ENCODE peak calls at places on chromosome 19, in nine cellular contexts. Q is fibroblast of mammary gland; J is H54; X is HT-29; Z is stimulated activated CD4-positive, alpha-beta T cell treated with anti-CD3 and anti-CD28 coated beads, TNF-alpha, amount 100 ng/mL, for 1 hour; V is fibroblast of lung; H is cardiac muscle cell; R is T follicular helper cell; S is transverse colon. T is an unnamed sample.

GRCh38 chr19:18419699-18420460 is 682 bp downstream of the SSBP4 start:
- DNase-seq in Q (no peak), V (no peak), X (no peak), S (peak; percentile 65), Z (no peak), H (no peak), R (no peak), J (no peak), T (no peak)

GRCh38 chr19:10074153-10074552 is 12.0 kb upstream of the SHFL start:
- DNase-seq in J (no peak), V (peak; percentile 41), Z (no peak), X (peak; percentile 41), Q (peak; percentile 59), S (no peak), R (peak; percentile 34), H (no peak), T (no peak)

GRCh38 chr19:10583021-10583776 is 3.9 kb downstream of the AP1M2 start:
- DNase-seq in R (no peak), X (no peak), Z (no peak), S (no peak), Q (peak; percentile 12), J (no peak), H (no peak), V (no peak), T (no peak)

GRCh38 chr19:31470229-31470939 is 121.1 kb upstream of the TSHZ3 start:
- DNase-seq in H (no peak), J (no peak), V (no peak), S (no peak), Z (no peak), R (no peak), X (no peak), Q (no peak), T (no peak)

GRCh38 chr19:37954421-37954874 is 47.4 kb downstream of the SIPA1L3 start:
- DNase-seq in J (no peak), X (no peak), Q (no peak), V (no peak), H (peak; percentile 35), R (no peak), S (peak; percentile 47), Z (no peak), T (no peak)

GRCh38 chr19:16062789-16063188 is 13.5 kb upstream of the TPM4 start:
- DNase-seq in Z (no peak), X (peak; percentile 56), R (peak; percentile 56), V (no peak), H (peak; percentile 41), Q (no peak), S (peak; percentile 78), J (no peak), T (no peak)

GRCh38 chr19:41031926-41032325 is 40.8 kb downstream of the CYP2B6 start:
- DNase-seq in R (no peak), Z (no peak), X (no peak), H (peak; percentile 0), Q (no peak), S (no peak), J (no peak), V (no peak), T (no peak)

GRCh38 chr19:28508666-28509065 is 704.3 kb downstream of the UQCRFS1 start:
- DNase-seq in H (no peak), V (no peak), X (no peak), J (no peak), Q (no peak), Z (no peak), S (no peak), R (no peak), T (no peak)

GRCh38 chr19:46218160-46218559 is 11.4 kb upstream of the IGFL1 start:
- DNase-seq in Z (no peak), H (peak; percentile 84), V (peak; percentile 28), S (no peak), Q (peak; percentile 37), X (peak; percentile 72), R (no peak), J (no peak), T (no peak)

GRCh38 chr19:42176649-42176989 is 40.9 kb downstream of the DEDD2 start:
- DNase-seq in H (peak; percentile 67), J (no peak), S (no peak), R (no peak), Z (no peak), X (no peak), Q (no peak), V (no peak), T (no peak)

GRCh38 chr19:33745297-33745696 is 51.4 kb upstream of the KCTD15 start:
- DNase-seq in J (no peak), Q (no peak), S (no peak), X (no peak), H (no peak), R (no peak), V (no peak), Z (no peak), T (no peak)

GRCh38 chr19:512548-513365 is 5.5 kb downstream of the TPGS1 start:
- DNase-seq in Z (no peak), X (no peak), S (no peak), J (no peak), Q (no peak), V (no peak), R (no peak), H (peak; percentile 43), T (no peak)

GRCh38 chr19:40282920-40283319 is 2.2 kb downstream of the AKT2 start:
- DNase-seq in J (no peak), R (no peak), V (no peak), Z (no peak), Q (peak; percentile 20), H (no peak), S (no peak), X (no peak), T (no peak)

GRCh38 chr19:12994701-12995595 is at the start of gene NFIX:
- DNase-seq in Q (no peak), Z (peak; percentile 37), V (peak; percentile 59), X (peak; percentile 9), S (peak; percentile 70), J (peak; percentile 71), R (peak; percentile 38), H (peak; percentile 80), T (no peak)

GRCh38 chr19:31347356-31347755 is 1.9 kb downstream of the TSHZ3 start:
- DNase-seq in Z (no peak), S (no peak), X (no peak), H (no peak), Q (no peak), J (no peak), V (no peak), R (no peak), T (no peak)

GRCh38 chr19:1455002-1455335 is 5.0 kb downstream of the APC2 start:
- DNase-seq in Z (no peak), X (peak; percentile 43), R (no peak), H (no peak), J (no peak), S (no peak), Q (no peak), V (no peak), T (no peak)

GRCh38 chr19:56118666-56119584 is 2.2 kb downstream of the ZNF787 start:
- DNase-seq in H (no peak), S (no peak), J (no peak), Z (no peak), R (no peak), X (no peak), Q (no peak), V (no peak), T (no peak)

GRCh38 chr19:29682236-29682895 is 17.1 kb downstream of the PLEKHF1 start:
- DNase-seq in S (no peak), R (no peak), Q (no peak), X (no peak), H (no peak), J (no peak), Z (no peak), V (no peak), T (no peak)

GRCh38 chr19:23718802-23719201 is 31.8 kb upstream of the ZNF675 start:
- DNase-seq in X (no peak), S (no peak), R (no peak), V (no peak), Q (no peak), H (no peak), J (no peak), Z (no peak), T (no peak)